ENCODE peak calls at places on chromosome 19, in six cellular contexts. Z is left kidney; T is A549; H is stimulated activated naive CD8-positive, alpha-beta T cell treated with anti-CD3 and anti-CD28 coated beads, Interleukin-15, Interleukin-2, amounts not matched to agents 100 U/mL and 50 U/mL, for 24 hours; Y is HL-60; F is T follicular helper cell. A is an unnamed sample.

GRCh38 chr19:30672926-30673325 is 300.7 kb downstream of the ZNF536 start:
- DNase-seq in Z (no peak), T (no peak), H (no peak), Y (no peak), F (no peak), A (no peak)

GRCh38 chr19:1816530-1817298 is 4.6 kb upstream of the ATP8B3 start:
- DNase-seq in Z (no peak), T (no peak), H (no peak), Y (no peak), F (no peak), A (no peak)

GRCh38 chr19:7851623-7852500 is 21.8 kb downstream of the EVI5L start:
- DNase-seq in Z (no peak), T (no peak), H (no peak), Y (no peak), F (no peak), A (no peak)

GRCh38 chr19:8174706-8175105 is 25.3 kb upstream of the FBN3 start:
- DNase-seq in Z (peak; percentile 24), T (no peak), H (no peak), Y (no peak), F (no peak), A (no peak)

GRCh38 chr19:1266818-1267440 is 2.2 kb upstream of the CIRBP start:
- DNase-seq in Z (peak; percentile 85), T (peak; percentile 56), H (peak; percentile 84), Y (peak; percentile 35), F (no peak), A (no peak)

GRCh38 chr19:46239193-46239767 is 9.7 kb downstream of the IGFL1 start:
- DNase-seq in Z (no peak), T (no peak), H (no peak), Y (no peak), F (no peak), A (no peak)

GRCh38 chr19:33407716-33408115 is 34.2 kb downstream of the CEBPG start:
- DNase-seq in Z (no peak), T (no peak), H (no peak), Y (no peak), F (no peak), A (no peak)

GRCh38 chr19:49133621-49134454 is 14.5 kb downstream of the PPFIA3 start:
- DNase-seq in Z (peak; percentile 92), T (peak; percentile 72), H (peak; percentile 68), Y (no peak), F (no peak), A (no peak)

GRCh38 chr19:2059422-2060201 is 8.6 kb upstream of the MKNK2 start:
- DNase-seq in Z (peak; percentile 91), T (peak; percentile 93), H (no peak), Y (no peak), F (no peak), A (no peak)

GRCh38 chr19:16036941-16037340 is 39.4 kb upstream of the TPM4 start:
- DNase-seq in Z (no peak), T (no peak), H (no peak), Y (no peak), F (no peak), A (no peak)

GRCh38 chr19:7857727-7858701 is 16.2 kb downstream of the PRR36 start:
- DNase-seq in Z (peak; percentile 83), T (no peak), H (no peak), Y (no peak), F (no peak), A (no peak)

GRCh38 chr19:3683405-3683865 is 16.8 kb downstream of the PIP5K1C start:
- DNase-seq in Z (peak; percentile 73), T (no peak), H (no peak), Y (no peak), F (no peak), A (no peak)

GRCh38 chr19:54918499-54918898 is 12.6 kb downstream of the NCR1 start:
- DNase-seq in Z (no peak), T (no peak), H (no peak), Y (no peak), F (no peak), A (no peak)

GRCh38 chr19:37329686-37330085 is 41.2 kb upstream of the ZNF527 start:
- DNase-seq in Z (peak; percentile 62), T (peak; percentile 57), H (no peak), Y (no peak), F (no peak), A (no peak)

GRCh38 chr19:27777726-27778125 is 1435.2 kb downstream of the UQCRFS1 start:
- DNase-seq in Z (no peak), T (peak; percentile 52), H (peak; percentile 10), Y (no peak), F (no peak), A (no peak)

GRCh38 chr19:17323973-17324327 is 10.7 kb downstream of the ANO8 start:
- DNase-seq in Z (no peak), T (no peak), H (peak; percentile 40), Y (no peak), F (no peak), A (peak; percentile 57)

GRCh38 chr19:38401148-38401547 is 1.7 kb upstream of the FAM98C start:
- DNase-seq in Z (no peak), T (peak; percentile 69), H (no peak), Y (no peak), F (no peak), A (no peak)

GRCh38 chr19:9165256-9165655 is 13.5 kb upstream of the OR7D2 start:
- DNase-seq in Z (no peak), T (no peak), H (no peak), Y (no peak), F (no peak), A (no peak)

GRCh38 chr19:970695-971094 is 13.4 kb upstream of the WDR18 start:
- DNase-seq in Z (no peak), T (peak; percentile 60), H (no peak), Y (no peak), F (no peak), A (no peak)

GRCh38 chr19:14002571-14003278 is 3.4 kb downstream of the RFX1 start:
- DNase-seq in Z (no peak), T (no peak), H (no peak), Y (no peak), F (no peak), A (peak; percentile 35)

GRCh38 chr19:51128227-51128626 is 3.5 kb downstream of the SIGLEC9 start:
- DNase-seq in Z (no peak), T (no peak), H (no peak), Y (no peak), F (no peak), A (no peak)

GRCh38 chr19:19628499-19629134 is 597 bp upstream of the LPAR2 start:
- DNase-seq in Z (peak; percentile 95), T (peak; percentile 25), H (peak; percentile 55), Y (peak; percentile 81), F (peak; percentile 30), A (peak; percentile 70)

GRCh38 chr19:48780684-48781391 is 25.5 kb downstream of the FGF21 start:
- DNase-seq in Z (peak; percentile 53), T (peak; percentile 62), H (no peak), Y (no peak), F (no peak), A (no peak)

GRCh38 chr19:639251-640155 is at the start of gene FGF22:
- DNase-seq in Z (peak; percentile 95), T (peak; percentile 83), H (peak; percentile 97), Y (peak; percentile 72), F (peak; percentile 96), A (peak; percentile 99)

GRCh38 chr19:6692027-6692426 is 22.1 kb upstream of the TNFSF14 start:
- DNase-seq in Z (no peak), T (no peak), H (no peak), Y (no peak), F (no peak), A (no peak)

GRCh38 chr19:17079710-17080440 is 4.3 kb downstream of the MYO9B start:
- DNase-seq in Z (peak; percentile 74), T (peak; percentile 90), H (peak; percentile 73), Y (no peak), F (peak; percentile 49), A (peak; percentile 79)